ENCODE peak calls at places on chromosomes 12 and 14, in five cellular contexts. S is GM19239, A is NCI-H748 treated with DMSO at 0.1 percent for 48 hours, C is hippocampal formation, L is pons. K is an unnamed sample.

GRCh38 chr14:88168498-88169165 is 154.4 kb downstream of the KCNK10 start:
- DNase-seq in S (peak), A (peak), C (no peak), L (no peak), K (peak)

GRCh38 chr12:78101181-78101876 is 270.6 kb downstream of the NAV3 start:
- DNase-seq in S (no peak), A (no peak), C (no peak), L (no peak), K (no peak)

GRCh38 chr12:66014818-66015217 is 115.7 kb downstream of the LLPH start:
- DNase-seq in S (no peak), A (no peak), C (no peak), L (no peak), K (no peak)

GRCh38 chr14:44361083-44361482 is 146.0 kb downstream of the FSCB start:
- DNase-seq in S (no peak), A (no peak), C (no peak), L (no peak), K (no peak)

GRCh38 chr12:94973202-94973601 is 30.3 kb downstream of the NDUFA12 start:
- DNase-seq in S (no peak), A (no peak), C (no peak), L (no peak), K (no peak)

GRCh38 chr12:5987573-5987972 is 42.5 kb upstream of the ANO2 start:
- DNase-seq in S (no peak), A (no peak), C (no peak), L (no peak), K (no peak)

GRCh38 chr14:68079941-68080697 is 260.5 kb downstream of the RAD51B start:
- DNase-seq in S (no peak), A (peak), C (no peak), L (no peak), K (no peak)

GRCh38 chr12:132445884-132446471 is 44.0 kb upstream of the FBRSL1 start:
- DNase-seq in S (no peak), A (no peak), C (no peak), L (no peak), K (no peak)

GRCh38 chr12:68612245-68612644 is 1.5 kb downstream of the RAP1B start:
- DNase-seq in S (no peak), A (no peak), C (no peak), L (no peak), K (no peak)

GRCh38 chr12:123971770-123972447 is 722 bp downstream of the CCDC92 start:
- DNase-seq in S (no peak), A (peak), C (no peak), L (peak), K (no peak)

GRCh38 chr12:66279127-66279712 is 23.1 kb upstream of the HELB start:
- DNase-seq in S (no peak), A (no peak), C (no peak), L (peak), K (no peak)

GRCh38 chr14:103281496-103282231 is 52.4 kb upstream of the EIF5 start:
- DNase-seq in S (no peak), A (no peak), C (no peak), L (peak), K (peak)

GRCh38 chr14:94051115-94051514 is 25.0 kb downstream of the OTUB2 start:
- DNase-seq in S (no peak), A (no peak), C (peak), L (peak), K (no peak)

GRCh38 chr14:54637829-54638446 is 71.0 kb downstream of the SAMD4A start:
- DNase-seq in S (no peak), A (no peak), C (no peak), L (no peak), K (no peak)

GRCh38 chr12:77888611-77889010 is 57.9 kb downstream of the NAV3 start:
- DNase-seq in S (no peak), A (no peak), C (no peak), L (no peak), K (peak)

GRCh38 chr14:81625343-81625742 is 91.7 kb upstream of the SEL1L start:
- DNase-seq in S (no peak), A (peak), C (peak), L (peak), K (no peak)

GRCh38 chr12:92593734-92594402 is 108.9 kb upstream of the PLEKHG7 start:
- DNase-seq in S (peak), A (no peak), C (no peak), L (peak), K (peak)

GRCh38 chr12:47068539-47068938 is 10.9 kb upstream of the PCED1B start:
- DNase-seq in S (no peak), A (no peak), C (no peak), L (no peak), K (no peak)

GRCh38 chr14:64035143-64035542 is 182.3 kb downstream of the SYNE2 start:
- DNase-seq in S (no peak), A (no peak), C (no peak), L (no peak), K (no peak)

GRCh38 chr14:91140672-91141071 is 26.8 kb downstream of the DGLUCY start:
- DNase-seq in S (no peak), A (no peak), C (no peak), L (peak), K (no peak)

GRCh38 chr14:59918824-59919581 is 941 bp upstream of the LRRC9 start:
- DNase-seq in S (no peak), A (peak), C (peak), L (peak), K (no peak)

GRCh38 chr12:41277019-41277770 is 89.1 kb downstream of the PDZRN4 start:
- DNase-seq in S (peak), A (peak), C (peak), L (peak), K (peak)

GRCh38 chr14:71060795-71061455 is 153.7 kb downstream of the PCNX1 start:
- DNase-seq in S (no peak), A (no peak), C (no peak), L (no peak), K (no peak)

GRCh38 chr14:64620910-64621309 is 71.1 kb downstream of the PPP1R36 start:
- DNase-seq in S (no peak), A (no peak), C (no peak), L (no peak), K (no peak)

GRCh38 chr12:82910246-82910893 is 223.7 kb downstream of the TMTC2 start:
- DNase-seq in S (no peak), A (no peak), C (no peak), L (no peak), K (no peak)

GRCh38 chr12:45008211-45008610 is 42.7 kb downstream of the DBX2 start:
- DNase-seq in S (no peak), A (no peak), C (no peak), L (no peak), K (no peak)

GRCh38 chr12:124778411-124778810 is 85.3 kb downstream of the SCARB1 start:
- DNase-seq in S (no peak), A (no peak), C (no peak), L (no peak), K (no peak)

GRCh38 chr12:76240281-76240680 is 107.9 kb downstream of the BBS10 start:
- DNase-seq in S (no peak), A (no peak), C (no peak), L (no peak), K (no peak)

GRCh38 chr12:131132118-131132892 is 178.6 kb downstream of the ADGRD1 start:
- DNase-seq in S (peak), A (peak), C (no peak), L (peak), K (peak)

GRCh38 chr14:75562048-75562447 is 16.4 kb upstream of the FLVCR2 start:
- DNase-seq in S (no peak), A (no peak), C (no peak), L (no peak), K (no peak)

GRCh38 chr14:102592969-102593840 is 756 bp downstream of the RCOR1 start:
- DNase-seq in S (no peak), A (no peak), C (no peak), L (peak), K (no peak)

GRCh38 chr12:12616512-12617275 is 5.0 kb downstream of the CREBL2 start:
- DNase-seq in S (no peak), A (no peak), C (peak), L (peak), K (no peak)

GRCh38 chr12:34119366-34119765 is 97.1 kb downstream of the ALG10 start:
- DNase-seq in S (no peak), A (no peak), C (no peak), L (no peak), K (no peak)

GRCh38 chr14:49464885-49465284 is 121.3 kb downstream of the RPS29 start:
- DNase-seq in S (no peak), A (no peak), C (no peak), L (no peak), K (no peak)

GRCh38 chr14:61489527-61489926 is 168.1 kb downstream of the PRKCH start:
- DNase-seq in S (no peak), A (no peak), C (no peak), L (peak), K (no peak)

GRCh38 chr14:76919811-76920571 is 93.8 kb downstream of the LRRC74A start:
- DNase-seq in S (no peak), A (peak), C (no peak), L (no peak), K (peak)

GRCh38 chr14:106318700-106319099 is 792.3 kb downstream of the TMEM121 start:
- DNase-seq in S (peak), A (no peak), C (no peak), L (no peak), K (no peak)

GRCh38 chr12:104951759-104952509 is 6.2 kb downstream of the SLC41A2 start:
- DNase-seq in S (no peak), A (no peak), C (no peak), L (no peak), K (no peak)